ENCODE peak calls at places on chromosome 6, in ten cellular contexts. T is HCT116; I is activated T-helper 1 cell treated with Interleukin-2 at 50 U/mL for 16 hours; P is CD4-positive, alpha-beta memory T cell; K is esophagus squamous epithelium; X is activated T-cell treated with anti-CD3 and anti-CD28 coated beads for 1 hour; G is CD4-positive, alpha-beta T cell; B is hypothalamus; A is fibroblast of lung; N is activated CD4-positive, CD25-positive, alpha-beta regulatory T cell. V is an unnamed sample.

GRCh38 chr6:170206931-170207431 is 83.9 kb downstream of the DLL1 start:
- DNase-seq in N (no peak), A (no peak), G (no peak), K (no peak), T (no peak), I (no peak), B (no peak), X (no peak), P (no peak), V (no peak)

GRCh38 chr6:147017153-147017552 is 187.1 kb upstream of the STXBP5 start:
- DNase-seq in P (no peak), N (no peak), X (no peak), K (no peak), T (no peak), B (no peak), A (no peak), G (no peak), I (no peak), V (no peak)

GRCh38 chr6:166476061-166476591 is 93.4 kb upstream of the MPC1 start:
- DNase-seq in K (no peak), A (no peak), X (no peak), B (no peak), N (no peak), T (no peak), I (no peak), P (no peak), G (no peak), V (no peak)

GRCh38 chr6:39801456-39802251 is 9.5 kb downstream of the DAAM2 start:
- DNase-seq in T (no peak), N (no peak), K (no peak), P (no peak), B (no peak), I (no peak), G (no peak), A (peak; percentile 35), X (no peak), V (no peak)

GRCh38 chr6:157276134-157276532 is 47.2 kb downstream of the TMEM242 start:
- DNase-seq in N (no peak), P (no peak), K (no peak), G (no peak), B (no peak), T (no peak), I (no peak), X (no peak), A (no peak), V (no peak)

GRCh38 chr6:12606616-12607015 is 110.0 kb upstream of the PHACTR1 start:
- DNase-seq in X (no peak), N (no peak), B (no peak), P (no peak), G (no peak), T (no peak), A (no peak), K (no peak), I (no peak), V (no peak)

GRCh38 chr6:35568967-35569606 is 56.4 kb upstream of the TULP1 start:
- DNase-seq in B (no peak), P (no peak), I (peak; percentile 2), T (no peak), G (peak; percentile 19), K (no peak), X (peak; percentile 14), A (no peak), N (no peak), V (no peak)

GRCh38 chr6:23635150-23635549 is 490.9 kb upstream of the NRSN1 start:
- DNase-seq in I (no peak), G (no peak), K (no peak), X (no peak), A (no peak), P (no peak), N (no peak), B (no peak), T (no peak), V (no peak)

GRCh38 chr6:118875672-118876071 is 18.3 kb upstream of the ASF1A start:
- DNase-seq in K (no peak), A (no peak), T (no peak), I (no peak), P (no peak), G (no peak), N (no peak), X (no peak), B (no peak), V (no peak)

GRCh38 chr6:13390658-13391057 is 62.3 kb upstream of the TBC1D7 start:
- DNase-seq in I (no peak), X (no peak), P (no peak), T (no peak), B (no peak), G (no peak), K (no peak), N (no peak), A (no peak), V (no peak)

GRCh38 chr6:13859871-13860555 is 45.7 kb upstream of the MCUR1 start:
- DNase-seq in G (no peak), K (no peak), I (no peak), X (no peak), B (no peak), P (no peak), T (no peak), A (peak; percentile 13), N (no peak), V (no peak)

GRCh38 chr6:56528412-56528841 is 114.3 kb downstream of the DST start:
- DNase-seq in K (no peak), A (peak; percentile 99), T (no peak), B (no peak), G (no peak), P (no peak), X (no peak), N (no peak), I (no peak), V (no peak)

GRCh38 chr6:130447374-130447773 is 81.6 kb downstream of the TMEM200A start:
- DNase-seq in P (no peak), T (no peak), X (no peak), I (no peak), K (no peak), G (no peak), A (peak; percentile 44), N (no peak), B (no peak), V (no peak)

GRCh38 chr6:82904860-82905259 is 160.8 kb downstream of the UBE3D start:
- DNase-seq in N (no peak), K (no peak), T (no peak), B (no peak), P (no peak), I (no peak), A (no peak), X (no peak), G (no peak), V (no peak)

V was measured in effector CD8-positive, alpha-beta T cell.